ENCODE peak calls at places on chromosome X, in ten cellular contexts. One of them, this sample, is unnamed.

GRCh38 chrX:136086521-136086920 is 60.8 kb upstream of the FHL1 start:
- DNase-seq in glutamatergic neuron: no peak
- DNase-seq in AG10803: no peak
- DNase-seq in suprapubic skin: no peak
- DNase-seq in RWPE1: no peak
- DNase-seq in activated B cell treated with CpG ODN at 0.5 μM for 24 hours: no peak
- DNase-seq in left lung: no peak
- DNase-seq in WTC11: no peak
- DNase-seq in nephron progenitor cell: no peak
- DNase-seq in upper lobe of right lung: no peak
- DNase-seq in this sample: no peak

GRCh38 chrX:38879631-38880220 is 78.5 kb downstream of the MID1IP1 start:
- DNase-seq in left lung: no peak
- DNase-seq in nephron progenitor cell: no peak
- DNase-seq in activated B cell treated with CpG ODN at 0.5 μM for 24 hours: peak; percentile 23
- DNase-seq in RWPE1: no peak
- DNase-seq in glutamatergic neuron: no peak
- DNase-seq in AG10803: no peak
- DNase-seq in suprapubic skin: no peak
- DNase-seq in upper lobe of right lung: no peak
- DNase-seq in WTC11: no peak
- DNase-seq in this sample: no peak

GRCh38 chrX:20361890-20362262 is 95.2 kb upstream of the RPS6KA3 start:
- DNase-seq in RWPE1: peak; percentile 7
- DNase-seq in nephron progenitor cell: no peak
- DNase-seq in left lung: no peak
- DNase-seq in AG10803: peak; percentile 85
- DNase-seq in upper lobe of right lung: no peak
- DNase-seq in activated B cell treated with CpG ODN at 0.5 μM for 24 hours: no peak
- DNase-seq in WTC11: no peak
- DNase-seq in suprapubic skin: no peak
- DNase-seq in glutamatergic neuron: no peak
- DNase-seq in this sample: no peak

GRCh38 chrX:70257599-70258288 is 2.3 kb downstream of the P2RY4 start:
- DNase-seq in nephron progenitor cell: no peak
- DNase-seq in WTC11: no peak
- DNase-seq in glutamatergic neuron: no peak
- DNase-seq in AG10803: no peak
- DNase-seq in RWPE1: no peak
- DNase-seq in left lung: no peak
- DNase-seq in activated B cell treated with CpG ODN at 0.5 μM for 24 hours: no peak
- DNase-seq in upper lobe of right lung: no peak
- DNase-seq in suprapubic skin: no peak
- DNase-seq in this sample: no peak

GRCh38 chrX:70452143-70452733 is 7.6 kb downstream of the DLG3 start:
- DNase-seq in nephron progenitor cell: peak; percentile 65
- DNase-seq in RWPE1: no peak
- DNase-seq in suprapubic skin: no peak
- DNase-seq in activated B cell treated with CpG ODN at 0.5 μM for 24 hours: peak; percentile 37
- DNase-seq in left lung: peak; percentile 42
- DNase-seq in glutamatergic neuron: peak; percentile 62
- DNase-seq in AG10803: peak; percentile 26
- DNase-seq in WTC11: peak; percentile 69
- DNase-seq in upper lobe of right lung: peak; percentile 73
- DNase-seq in this sample: no peak

GRCh38 chrX:143633530-143634372 is 2.1 kb downstream of the SLITRK4 start:
- DNase-seq in upper lobe of right lung: no peak
- DNase-seq in nephron progenitor cell: peak; percentile 44
- DNase-seq in activated B cell treated with CpG ODN at 0.5 μM for 24 hours: no peak
- DNase-seq in glutamatergic neuron: peak; percentile 32
- DNase-seq in suprapubic skin: no peak
- DNase-seq in WTC11: no peak
- DNase-seq in left lung: no peak
- DNase-seq in AG10803: no peak
- DNase-seq in RWPE1: no peak
- DNase-seq in this sample: no peak

GRCh38 chrX:84248226-84248625 is 60.2 kb upstream of the RPS6KA6 start:
- DNase-seq in left lung: no peak
- DNase-seq in upper lobe of right lung: no peak
- DNase-seq in nephron progenitor cell: no peak
- DNase-seq in suprapubic skin: no peak
- DNase-seq in activated B cell treated with CpG ODN at 0.5 μM for 24 hours: no peak
- DNase-seq in glutamatergic neuron: no peak
- DNase-seq in RWPE1: no peak
- DNase-seq in AG10803: peak; percentile 51
- DNase-seq in WTC11: no peak
- DNase-seq in this sample: no peak

GRCh38 chrX:129043138-129043537 is 480.2 kb downstream of the SMARCA1 start:
- DNase-seq in activated B cell treated with CpG ODN at 0.5 μM for 24 hours: no peak
- DNase-seq in RWPE1: no peak
- DNase-seq in upper lobe of right lung: no peak
- DNase-seq in nephron progenitor cell: no peak
- DNase-seq in WTC11: no peak
- DNase-seq in suprapubic skin: no peak
- DNase-seq in glutamatergic neuron: no peak
- DNase-seq in left lung: no peak
- DNase-seq in AG10803: no peak
- DNase-seq in this sample: no peak

GRCh38 chrX:12579311-12579710 is 211.9 kb upstream of the PRPS2 start:
- DNase-seq in RWPE1: no peak
- DNase-seq in left lung: no peak
- DNase-seq in activated B cell treated with CpG ODN at 0.5 μM for 24 hours: no peak
- DNase-seq in suprapubic skin: no peak
- DNase-seq in AG10803: no peak
- DNase-seq in glutamatergic neuron: no peak
- DNase-seq in upper lobe of right lung: no peak
- DNase-seq in WTC11: no peak
- DNase-seq in nephron progenitor cell: no peak
- DNase-seq in this sample: no peak

GRCh38 chrX:135425566-135425965 is 3.8 kb downstream of the SMIM10L2A start:
- DNase-seq in AG10803: no peak
- DNase-seq in WTC11: no peak
- DNase-seq in RWPE1: no peak
- DNase-seq in left lung: no peak
- DNase-seq in nephron progenitor cell: no peak
- DNase-seq in suprapubic skin: no peak
- DNase-seq in activated B cell treated with CpG ODN at 0.5 μM for 24 hours: no peak
- DNase-seq in upper lobe of right lung: no peak
- DNase-seq in glutamatergic neuron: no peak
- DNase-seq in this sample: no peak

GRCh38 chrX:477441-478012 is 90.8 kb upstream of the PPP2R3B start:
- DNase-seq in glutamatergic neuron: no peak
- DNase-seq in WTC11: no peak
- DNase-seq in suprapubic skin: peak; percentile 54
- DNase-seq in left lung: no peak
- DNase-seq in activated B cell treated with CpG ODN at 0.5 μM for 24 hours: no peak
- DNase-seq in upper lobe of right lung: no peak
- DNase-seq in RWPE1: no peak
- DNase-seq in AG10803: no peak
- DNase-seq in nephron progenitor cell: no peak
- DNase-seq in this sample: no peak

GRCh38 chrX:12332786-12333347 is 194.6 kb downstream of the FRMPD4 start:
- DNase-seq in RWPE1: no peak
- DNase-seq in AG10803: peak; percentile 25
- DNase-seq in WTC11: no peak
- DNase-seq in nephron progenitor cell: no peak
- DNase-seq in left lung: no peak
- DNase-seq in suprapubic skin: no peak
- DNase-seq in upper lobe of right lung: no peak
- DNase-seq in glutamatergic neuron: no peak
- DNase-seq in activated B cell treated with CpG ODN at 0.5 μM for 24 hours: no peak
- DNase-seq in this sample: no peak

GRCh38 chrX:17082831-17083230 is 136.4 kb downstream of the REPS2 start:
- DNase-seq in activated B cell treated with CpG ODN at 0.5 μM for 24 hours: no peak
- DNase-seq in glutamatergic neuron: no peak
- DNase-seq in AG10803: peak; percentile 4
- DNase-seq in nephron progenitor cell: no peak
- DNase-seq in WTC11: no peak
- DNase-seq in left lung: no peak
- DNase-seq in upper lobe of right lung: no peak
- DNase-seq in RWPE1: peak; percentile 6
- DNase-seq in suprapubic skin: no peak
- DNase-seq in this sample: no peak

GRCh38 chrX:86002076-86002896 is 45.1 kb downstream of the CHM start:
- DNase-seq in glutamatergic neuron: no peak
- DNase-seq in AG10803: peak; percentile 13
- DNase-seq in nephron progenitor cell: peak; percentile 64
- DNase-seq in suprapubic skin: no peak
- DNase-seq in left lung: peak; percentile 65
- DNase-seq in WTC11: peak; percentile 76
- DNase-seq in activated B cell treated with CpG ODN at 0.5 μM for 24 hours: no peak
- DNase-seq in upper lobe of right lung: peak; percentile 68
- DNase-seq in RWPE1: peak; percentile 1
- DNase-seq in this sample: peak; percentile 72

DNA sequence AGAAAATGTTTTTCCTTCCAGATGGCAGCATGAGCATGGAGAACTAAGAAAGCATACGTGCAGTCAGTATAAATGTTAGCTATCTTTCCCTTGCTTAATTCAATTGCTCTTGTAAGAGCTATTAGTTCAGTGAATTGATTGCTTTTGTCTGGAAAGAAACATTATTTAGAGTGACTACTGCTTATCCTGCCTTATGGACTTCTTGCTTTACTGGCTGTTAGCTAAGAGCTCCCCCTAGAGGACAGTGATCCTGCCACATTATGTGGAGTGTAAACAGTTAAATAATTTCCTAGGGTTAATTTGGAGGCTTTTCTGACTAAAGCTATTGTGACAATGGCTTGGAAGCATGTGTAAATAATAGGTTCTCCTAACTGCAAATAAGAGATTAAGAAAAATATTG is 1402.4 kb downstream of the FAM133A start:
- DNase-seq in upper lobe of right lung: no peak
- DNase-seq in left lung: no peak
- DNase-seq in glutamatergic neuron: no peak
- DNase-seq in nephron progenitor cell: peak; percentile 7
- DNase-seq in AG10803: peak; percentile 53
- DNase-seq in WTC11: no peak
- DNase-seq in RWPE1: no peak
- DNase-seq in suprapubic skin: no peak
- DNase-seq in activated B cell treated with CpG ODN at 0.5 μM for 24 hours: no peak
- DNase-seq in this sample: no peak
- TF ChIP-seq CTCF in upper lobe of right lung: peak; percentile 31
- TF ChIP-seq CTCF in left lung: peak; percentile 23
- TF ChIP-seq CTCF in glutamatergic neuron: peak; percentile 55
- TF ChIP-seq CTCF in nephron progenitor cell: peak; percentile 47
- TF ChIP-seq CTCF in AG10803: peak; percentile 60
- TF ChIP-seq CTCF in WTC11: peak; percentile 38
- TF ChIP-seq CTCF in RWPE1: peak; percentile 28
- TF ChIP-seq CTCF in suprapubic skin: no peak
- TF ChIP-seq CTCF in activated B cell treated with CpG ODN at 0.5 μM for 24 hours: no peak
- TF ChIP-seq CTCF in this sample: peak; percentile 78

GRCh38 chrX:120664081-120664480 is 34.2 kb upstream of the C1GALT1C1 start:
- DNase-seq in left lung: no peak
- DNase-seq in glutamatergic neuron: no peak
- DNase-seq in upper lobe of right lung: no peak
- DNase-seq in nephron progenitor cell: no peak
- DNase-seq in WTC11: no peak
- DNase-seq in AG10803: peak; percentile 27
- DNase-seq in activated B cell treated with CpG ODN at 0.5 μM for 24 hours: no peak
- DNase-seq in suprapubic skin: no peak
- DNase-seq in RWPE1: no peak
- DNase-seq in this sample: no peak
- TF ChIP-seq CTCF in left lung: no peak
- TF ChIP-seq CTCF in glutamatergic neuron: no peak
- TF ChIP-seq CTCF in upper lobe of right lung: peak; percentile 16
- TF ChIP-seq CTCF in nephron progenitor cell: no peak
- TF ChIP-seq CTCF in WTC11: no peak
- TF ChIP-seq CTCF in AG10803: peak; percentile 34
- TF ChIP-seq CTCF in activated B cell treated with CpG ODN at 0.5 μM for 24 hours: no peak
- TF ChIP-seq CTCF in suprapubic skin: no peak
- TF ChIP-seq CTCF in RWPE1: no peak
- TF ChIP-seq CTCF in this sample: peak; percentile 46

GRCh38 chrX:7067266-7067665 is 80.2 kb upstream of the STS start:
- DNase-seq in left lung: no peak
- DNase-seq in nephron progenitor cell: no peak
- DNase-seq in RWPE1: no peak
- DNase-seq in WTC11: no peak
- DNase-seq in activated B cell treated with CpG ODN at 0.5 μM for 24 hours: no peak
- DNase-seq in glutamatergic neuron: no peak
- DNase-seq in AG10803: no peak
- DNase-seq in upper lobe of right lung: no peak
- DNase-seq in suprapubic skin: no peak
- DNase-seq in this sample: no peak

GRCh38 chrX:7069556-7069955 is 78.0 kb upstream of the STS start:
- DNase-seq in AG10803: no peak
- DNase-seq in activated B cell treated with CpG ODN at 0.5 μM for 24 hours: no peak
- DNase-seq in left lung: no peak
- DNase-seq in RWPE1: no peak
- DNase-seq in WTC11: no peak
- DNase-seq in upper lobe of right lung: no peak
- DNase-seq in suprapubic skin: no peak
- DNase-seq in nephron progenitor cell: no peak
- DNase-seq in glutamatergic neuron: no peak
- DNase-seq in this sample: no peak

GRCh38 chrX:7065473-7065872 is 82.0 kb upstream of the STS start:
- DNase-seq in upper lobe of right lung: no peak
- DNase-seq in WTC11: no peak
- DNase-seq in activated B cell treated with CpG ODN at 0.5 μM for 24 hours: no peak
- DNase-seq in suprapubic skin: no peak
- DNase-seq in AG10803: no peak
- DNase-seq in nephron progenitor cell: no peak
- DNase-seq in RWPE1: no peak
- DNase-seq in left lung: no peak
- DNase-seq in glutamatergic neuron: no peak
- DNase-seq in this sample: no peak

GRCh38 chrX:7071390-7071789 is 76.1 kb upstream of the STS start:
- DNase-seq in suprapubic skin: no peak
- DNase-seq in glutamatergic neuron: no peak
- DNase-seq in upper lobe of right lung: no peak
- DNase-seq in RWPE1: no peak
- DNase-seq in activated B cell treated with CpG ODN at 0.5 μM for 24 hours: no peak
- DNase-seq in AG10803: no peak
- DNase-seq in left lung: no peak
- DNase-seq in WTC11: no peak
- DNase-seq in nephron progenitor cell: no peak
- DNase-seq in this sample: no peak

DNA sequence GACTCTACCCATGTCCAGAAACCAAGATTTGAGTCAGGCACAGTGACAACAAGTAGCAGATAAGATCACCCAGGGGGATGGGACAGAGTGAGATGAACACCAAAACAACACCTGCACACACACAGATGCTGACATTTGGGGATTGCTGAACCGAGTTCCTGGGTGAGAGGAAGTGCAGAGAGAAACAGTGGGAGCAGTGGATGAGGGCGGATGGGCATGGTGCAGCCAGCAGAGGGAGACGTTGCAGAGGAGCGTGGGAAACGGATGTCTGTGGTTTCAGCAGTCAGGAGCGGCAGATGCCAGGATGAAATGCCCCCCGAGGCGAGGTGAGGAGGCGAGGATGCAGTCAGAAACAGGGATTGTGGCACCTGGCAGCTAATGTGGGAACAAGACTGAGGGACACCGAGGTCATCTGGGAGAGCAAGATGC is 78.6 kb upstream of the STS start:
- DNase-seq in left lung: no peak
- DNase-seq in WTC11: peak; percentile 54
- DNase-seq in upper lobe of right lung: no peak
- DNase-seq in nephron progenitor cell: no peak
- DNase-seq in glutamatergic neuron: peak; percentile 43
- DNase-seq in AG10803: no peak
- DNase-seq in RWPE1: no peak
- DNase-seq in activated B cell treated with CpG ODN at 0.5 μM for 24 hours: no peak
- DNase-seq in suprapubic skin: no peak
- DNase-seq in this sample: no peak
- TF ChIP-seq CTCF in left lung: no peak
- TF ChIP-seq CTCF in WTC11: no peak
- TF ChIP-seq CTCF in upper lobe of right lung: no peak
- TF ChIP-seq CTCF in nephron progenitor cell: no peak
- TF ChIP-seq CTCF in glutamatergic neuron: no peak
- TF ChIP-seq CTCF in AG10803: peak; percentile 19
- TF ChIP-seq CTCF in RWPE1: no peak
- TF ChIP-seq CTCF in activated B cell treated with CpG ODN at 0.5 μM for 24 hours: no peak
- TF ChIP-seq CTCF in suprapubic skin: no peak
- TF ChIP-seq CTCF in this sample: peak; percentile 46

GRCh38 chrX:106898462-106898861 is 4.7 kb downstream of the RIPPLY1 start:
- DNase-seq in WTC11: no peak
- DNase-seq in upper lobe of right lung: no peak
- DNase-seq in left lung: no peak
- DNase-seq in AG10803: peak; percentile 42
- DNase-seq in RWPE1: peak; percentile 20
- DNase-seq in glutamatergic neuron: no peak
- DNase-seq in suprapubic skin: no peak
- DNase-seq in activated B cell treated with CpG ODN at 0.5 μM for 24 hours: no peak
- DNase-seq in nephron progenitor cell: no peak
- DNase-seq in this sample: no peak
- TF ChIP-seq CTCF in WTC11: no peak
- TF ChIP-seq CTCF in upper lobe of right lung: peak; percentile 38
- TF ChIP-seq CTCF in left lung: no peak
- TF ChIP-seq CTCF in AG10803: peak; percentile 35
- TF ChIP-seq CTCF in RWPE1: no peak
- TF ChIP-seq CTCF in glutamatergic neuron: peak; percentile 13
- TF ChIP-seq CTCF in suprapubic skin: no peak
- TF ChIP-seq CTCF in activated B cell treated with CpG ODN at 0.5 μM for 24 hours: no peak
- TF ChIP-seq CTCF in nephron progenitor cell: peak; percentile 36
- TF ChIP-seq CTCF in this sample: peak; percentile 58

This sample was measured in type B pancreatic cell.